ENCODE peak calls at places on chromosomes 13 and 19, in five cellular contexts. M, R, U, J and Y are unnamed samples.

GRCh38 chr19:9909251-9909650 is 27.1 kb downstream of the OLFM2 start:
- DNase-seq in J (no peak), U (no peak), R (no peak), M (no peak), Y (no peak)

GRCh38 chr19:2239771-2240770 is 3.4 kb downstream of the SF3A2 start:
- DNase-seq in U (no peak), J (no peak), M (peak), R (no peak), Y (peak)

GRCh38 chr13:109036091-109036490 is 406.7 kb downstream of the MYO16 start:
- DNase-seq in U (no peak), R (no peak), J (no peak), M (no peak), Y (no peak)

GRCh38 chr19:19470579-19470978 is 44.8 kb downstream of the TSSK6 start:
- DNase-seq in J (no peak), R (no peak), U (no peak), M (no peak), Y (no peak)

GRCh38 chr13:46546084-46546786 is 6.7 kb upstream of the LRCH1 start:
- DNase-seq in R (no peak), J (no peak), U (no peak), M (no peak), Y (no peak)

GRCh38 chr13:102586615-102587014 is 10.2 kb upstream of the TPP2 start:
- DNase-seq in M (no peak), U (no peak), J (no peak), R (no peak), Y (no peak)

GRCh38 chr13:43831088-43831487 is 44.3 kb upstream of the ENOX1 start:
- DNase-seq in J (no peak), U (no peak), M (no peak), R (no peak), Y (no peak)

GRCh38 chr13:64154514-64154913 is 2738.9 kb upstream of the PCDH20 start:
- DNase-seq in U (no peak), R (no peak), J (no peak), M (peak), Y (peak)

GRCh38 chr19:34985249-34986022 is 14.7 kb upstream of the GRAMD1A start:
- DNase-seq in J (peak), M (peak), R (no peak), U (no peak), Y (no peak)

DNA sequence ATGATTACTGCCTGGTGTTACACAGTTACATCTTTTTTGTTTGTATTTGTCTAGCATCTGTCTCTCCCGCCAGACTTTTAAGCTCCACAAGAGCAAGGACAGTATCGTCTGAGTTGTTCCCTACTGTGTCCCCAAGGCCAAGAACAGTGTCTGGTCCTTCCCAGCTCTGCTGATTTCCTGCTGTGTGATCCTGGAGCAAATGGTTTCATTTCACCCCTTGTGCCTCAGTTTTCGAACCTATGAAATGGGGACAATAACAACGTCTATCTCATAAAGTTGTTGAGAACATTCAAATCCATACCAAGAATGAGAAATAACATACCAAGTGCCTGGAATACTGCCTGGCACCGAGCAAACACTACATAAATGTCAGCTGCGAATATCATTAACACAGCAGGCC is 11.5 kb downstream of the XRCC1 start:
- DNase-seq in M (no peak), U (no peak), J (no peak), R (no peak), Y (no peak)
- TF ChIP-seq CTCF in M (no peak), U (no peak), J (no peak), R (no peak), Y (no peak)

GRCh38 chr13:73870970-73871935 is 263.0 kb downstream of the KLF12 start:
- DNase-seq in J (peak), U (no peak), R (no peak), M (peak), Y (peak)

GRCh38 chr13:73874460-73874859 is 259.7 kb downstream of the KLF12 start:
- DNase-seq in M (no peak), J (no peak), R (no peak), U (no peak), Y (no peak)

GRCh38 chr13:73876323-73876722 is 257.9 kb downstream of the KLF12 start:
- DNase-seq in U (no peak), R (no peak), J (no peak), M (no peak), Y (no peak)

GRCh38 chr13:73870036-73870741 is 264.0 kb downstream of the KLF12 start:
- DNase-seq in R (no peak), J (no peak), U (no peak), M (no peak), Y (no peak)

GRCh38 chr13:73872397-73872796 is 261.8 kb downstream of the KLF12 start:
- DNase-seq in J (no peak), R (no peak), U (no peak), M (no peak), Y (no peak)
- TF ChIP-seq MAX in J (no peak), R (no peak), U (no peak), M (no peak), Y (no peak)

DNA sequence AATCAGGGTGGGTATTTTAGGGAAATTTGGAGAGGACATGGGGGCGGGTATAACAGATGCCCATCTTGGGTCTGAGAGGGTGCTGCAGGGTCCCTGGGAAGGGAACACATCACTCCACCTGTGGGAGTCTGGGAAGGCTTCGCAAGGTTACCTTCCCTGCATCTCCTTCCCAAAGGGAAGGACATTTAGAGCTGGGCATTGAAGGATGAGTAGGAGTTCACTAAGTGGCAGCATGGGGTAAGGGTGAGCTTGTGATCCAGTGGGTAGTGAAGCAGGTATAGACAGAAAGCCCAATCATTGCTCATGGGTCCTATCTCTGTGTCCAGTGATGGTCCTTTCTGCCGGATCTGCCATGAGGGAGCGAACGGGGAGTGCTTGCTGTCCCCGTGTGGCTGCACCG is 13.2 kb downstream of the MARCHF2 start:
- DNase-seq in U (no peak), J (no peak), M (no peak), R (no peak), Y (no peak)
- TF ChIP-seq CTCF in U (no peak), J (no peak), M (no peak), R (no peak), Y (no peak)

DNA sequence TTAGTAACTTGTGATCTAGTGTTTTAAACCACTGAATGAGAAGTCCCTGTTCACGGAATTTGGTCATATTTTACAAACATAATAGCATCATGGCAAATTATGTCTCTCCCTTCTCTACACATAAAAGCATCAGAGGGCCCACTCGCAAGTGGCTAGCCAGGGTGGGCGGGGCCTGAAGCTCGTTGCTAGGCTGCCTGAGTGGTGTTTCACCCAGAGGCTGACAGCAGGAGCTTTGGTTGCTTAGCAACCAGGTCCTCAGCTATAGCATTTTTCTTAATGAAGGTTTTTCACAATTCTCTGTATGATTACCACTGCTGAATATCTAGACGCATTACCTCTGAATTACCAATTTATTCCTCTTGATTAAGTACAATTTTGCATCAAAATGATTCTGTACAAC is 126.5 kb downstream of the NALCN start:
- DNase-seq in M (peak), U (peak), R (no peak), J (peak), Y (no peak)
- TF ChIP-seq MAX in M (no peak), U (no peak), R (no peak), J (no peak), Y (no peak)